ENCODE peak calls at places on chromosomes 1 and 21, in ten cellular contexts. F, R, X, P, J, V, W, Y, B and L are unnamed samples.

GRCh38 chr1:108079550-108079949 is 114.6 kb upstream of the VAV3 start:
- DNase-seq in F (peak), J (no peak), Y (peak), P (no peak), V (no peak), R (no peak), B (no peak), W (peak), X (no peak), L (no peak)

GRCh38 chr1:234260578-234260977 is 112.7 kb upstream of the COA6 start:
- DNase-seq in P (no peak), X (no peak), Y (no peak), J (peak), R (no peak), B (no peak), F (no peak), W (no peak), V (peak), L (no peak)

GRCh38 chr1:1243807-1244191 is 2.7 kb downstream of the C1QTNF12 start:
- DNase-seq in X (no peak), R (no peak), B (no peak), W (no peak), V (no peak), Y (no peak), J (no peak), P (no peak), F (no peak), L (no peak)

GRCh38 chr21:34770581-34770980 is 101.8 kb downstream of the CLIC6 start:
- DNase-seq in V (no peak), F (peak), W (no peak), B (no peak), X (no peak), J (no peak), R (peak), Y (no peak), P (no peak), L (no peak)

GRCh38 chr1:201737350-201738060 is 91.5 kb upstream of the IPO9 start:
- DNase-seq in X (peak), R (no peak), W (no peak), P (peak), V (no peak), J (no peak), Y (no peak), F (no peak), B (no peak), L (peak)

GRCh38 chr21:31278511-31279155 is 65.4 kb downstream of the TIAM1 start:
- DNase-seq in F (no peak), V (no peak), B (no peak), J (no peak), X (peak), R (no peak), P (no peak), W (no peak), Y (no peak), L (no peak)

GRCh38 chr21:34358866-34359265 is 4.9 kb upstream of the KCNE2 start:
- DNase-seq in X (no peak), Y (no peak), F (no peak), V (no peak), W (no peak), B (no peak), P (no peak), J (no peak), R (no peak), L (no peak)

GRCh38 chr1:162676767-162677166 is 44.5 kb downstream of the DDR2 start:
- DNase-seq in B (no peak), J (no peak), R (no peak), Y (no peak), W (no peak), V (peak), P (no peak), F (no peak), X (no peak), L (no peak)

GRCh38 chr1:244272471-244273261 is 179.0 kb downstream of the ADSS2 start:
- DNase-seq in X (peak), V (peak), W (peak), B (no peak), Y (peak), J (peak), R (peak), F (peak), P (peak), L (peak)

GRCh38 chr21:44649701-44650100 is 3.5 kb downstream of the KRTAP10-11 start:
- DNase-seq in P (no peak), V (no peak), B (no peak), X (no peak), R (no peak), F (peak), Y (no peak), W (no peak), J (no peak), L (no peak)

GRCh38 chr1:87392241-87393192 is 63.8 kb downstream of the LMO4 start:
- DNase-seq in X (peak), V (peak), P (no peak), Y (no peak), J (no peak), B (no peak), R (peak), F (no peak), W (no peak), L (no peak)

GRCh38 chr1:34002810-34003209 is 138.9 kb downstream of the HMGB4 start:
- DNase-seq in B (no peak), R (no peak), Y (no peak), X (no peak), F (no peak), W (no peak), V (no peak), P (no peak), J (no peak), L (no peak)

GRCh38 chr1:1230656-1231399 is 973 bp downstream of the SDF4 start:
- DNase-seq in J (no peak), P (no peak), Y (no peak), V (peak), R (peak), F (no peak), X (peak), B (no peak), W (peak), L (no peak)

GRCh38 chr1:9687876-9688582 is 36.5 kb downstream of the PIK3CD start:
- DNase-seq in J (no peak), W (no peak), F (no peak), V (peak), R (peak), P (peak), X (peak), B (no peak), Y (peak), L (no peak)

GRCh38 chr1:46005594-46005993 is 126.8 kb downstream of the PIK3R3 start:
- DNase-seq in V (no peak), P (no peak), J (no peak), B (no peak), R (no peak), X (no peak), F (no peak), Y (no peak), W (no peak), L (no peak)

GRCh38 chr1:1907098-1907736 is 7.8 kb upstream of the CALML6 start:
- DNase-seq in V (no peak), R (no peak), J (no peak), X (no peak), W (no peak), B (no peak), Y (no peak), F (no peak), P (no peak), L (no peak)

GRCh38 chr1:206935491-206936067 is 10.7 kb downstream of the PIGR start:
- DNase-seq in Y (peak), X (peak), F (peak), W (peak), P (no peak), J (no peak), V (peak), B (peak), R (peak), L (no peak)

GRCh38 chr1:2255420-2256369 is 27.6 kb downstream of the SKI start:
- DNase-seq in P (no peak), X (peak), V (peak), R (peak), Y (peak), J (peak), B (no peak), F (peak), W (peak), L (no peak)

GRCh38 chr1:44630116-44630515 is 44.2 kb downstream of the TMEM53 start:
- DNase-seq in V (peak), B (no peak), J (no peak), F (no peak), Y (no peak), R (no peak), P (no peak), X (peak), W (no peak), L (no peak)

GRCh38 chr1:113949007-113949406 is 19.9 kb downstream of the HIPK1 start:
- DNase-seq in B (no peak), X (no peak), F (no peak), R (peak), J (no peak), W (no peak), V (no peak), P (no peak), Y (no peak), L (no peak)

GRCh38 chr1:22575532-22576147 is 12.4 kb downstream of the EPHA8 start:
- DNase-seq in V (no peak), J (no peak), X (no peak), P (no peak), W (no peak), R (no peak), F (no peak), Y (no peak), B (no peak), L (no peak)

GRCh38 chr1:15731735-15732685 is 4.0 kb upstream of the SLC25A34 start:
- DNase-seq in W (no peak), F (no peak), J (no peak), Y (no peak), B (no peak), R (no peak), P (no peak), X (no peak), V (no peak), L (no peak)

GRCh38 chr1:244989813-244990212 is 125.5 kb upstream of the HNRNPU start:
- DNase-seq in F (no peak), J (no peak), B (no peak), Y (no peak), W (no peak), R (peak), V (peak), P (no peak), X (peak), L (no peak)

GRCh38 chr1:64948216-64948615 is 18.1 kb downstream of the JAK1 start:
- DNase-seq in X (no peak), V (no peak), W (no peak), B (no peak), J (no peak), Y (no peak), P (no peak), R (no peak), F (no peak), L (no peak)

GRCh38 chr1:183349201-183349711 is 68.9 kb downstream of the NMNAT2 start:
- DNase-seq in F (no peak), B (no peak), W (no peak), R (no peak), Y (no peak), P (no peak), V (no peak), J (no peak), X (peak), L (peak)